ENCODE peak calls at places on chromosomes 1 and 21, in six cellular contexts. One of them, this sample, is unnamed.
A peak's percentile ranks its signal among the peaks of the same experiment; 100 is the strongest.

GRCh38 chr1:153626929-153627796 is at the start of gene S100A13:
- DNase-seq in PC-9: peak; percentile 95
- DNase-seq in adrenal gland: peak; percentile 74
- DNase-seq in CD8-positive, alpha-beta T cell: no peak
- DNase-seq in AG04450: peak; percentile 92
- DNase-seq in GM10248: peak; percentile 69
- DNase-seq in this sample: peak; percentile 93

GRCh38 chr1:41580021-41580420 is 95.5 kb upstream of the EDN2 start:
- DNase-seq in PC-9: no peak
- DNase-seq in adrenal gland: no peak
- DNase-seq in CD8-positive, alpha-beta T cell: peak; percentile 13
- DNase-seq in AG04450: no peak
- DNase-seq in GM10248: no peak
- DNase-seq in this sample: no peak

GRCh38 chr1:207866471-207867135 is 44.3 kb downstream of the CD34 start:
- DNase-seq in PC-9: no peak
- DNase-seq in adrenal gland: peak; percentile 69
- DNase-seq in CD8-positive, alpha-beta T cell: no peak
- DNase-seq in AG04450: no peak
- DNase-seq in GM10248: no peak
- DNase-seq in this sample: no peak

GRCh38 chr1:161166669-161167548 is 683 bp downstream of the PPOX start:
- DNase-seq in PC-9: no peak
- DNase-seq in adrenal gland: no peak
- DNase-seq in CD8-positive, alpha-beta T cell: no peak
- DNase-seq in AG04450: no peak
- DNase-seq in GM10248: no peak
- DNase-seq in this sample: peak; percentile 31

GRCh38 chr1:54804471-54805132 is 3.5 kb upstream of the TTC22 start:
- DNase-seq in PC-9: peak; percentile 87
- DNase-seq in adrenal gland: no peak
- DNase-seq in CD8-positive, alpha-beta T cell: no peak
- DNase-seq in AG04450: no peak
- DNase-seq in GM10248: no peak
- DNase-seq in this sample: no peak

GRCh38 chr1:98870959-98871903 is 133.4 kb downstream of the PLPPR5 start:
- DNase-seq in PC-9: no peak
- DNase-seq in adrenal gland: no peak
- DNase-seq in CD8-positive, alpha-beta T cell: peak; percentile 53
- DNase-seq in AG04450: no peak
- DNase-seq in GM10248: peak; percentile 50
- DNase-seq in this sample: peak; percentile 1

GRCh38 chr1:46501528-46501927 is 11.9 kb downstream of the DMBX1 start:
- DNase-seq in PC-9: no peak
- DNase-seq in adrenal gland: no peak
- DNase-seq in CD8-positive, alpha-beta T cell: no peak
- DNase-seq in AG04450: no peak
- DNase-seq in GM10248: no peak
- DNase-seq in this sample: no peak

GRCh38 chr1:112840631-112841624 is 115.1 kb downstream of the SLC16A1 start:
- DNase-seq in PC-9: peak; percentile 80
- DNase-seq in adrenal gland: no peak
- DNase-seq in CD8-positive, alpha-beta T cell: no peak
- DNase-seq in AG04450: no peak
- DNase-seq in GM10248: peak; percentile 47
- DNase-seq in this sample: no peak

GRCh38 chr1:222009105-222009730 is 267.3 kb upstream of the DUSP10 start:
- DNase-seq in PC-9: no peak
- DNase-seq in adrenal gland: no peak
- DNase-seq in CD8-positive, alpha-beta T cell: no peak
- DNase-seq in AG04450: no peak
- DNase-seq in GM10248: peak; percentile 28
- DNase-seq in this sample: peak; percentile 41

GRCh38 chr1:29133861-29134694 is 10.4 kb upstream of the TMEM200B start:
- DNase-seq in PC-9: no peak
- DNase-seq in adrenal gland: no peak
- DNase-seq in CD8-positive, alpha-beta T cell: no peak
- DNase-seq in AG04450: no peak
- DNase-seq in GM10248: no peak
- DNase-seq in this sample: no peak

GRCh38 chr21:36209626-36210171 is 53.1 kb downstream of the DOP1B start:
- DNase-seq in PC-9: peak; percentile 71
- DNase-seq in adrenal gland: no peak
- DNase-seq in CD8-positive, alpha-beta T cell: peak; percentile 53
- DNase-seq in AG04450: peak; percentile 56
- DNase-seq in GM10248: peak; percentile 55
- DNase-seq in this sample: peak; percentile 59

GRCh38 chr1:228037401-228038386 is 30.9 kb downstream of the WNT3A start:
- DNase-seq in PC-9: no peak
- DNase-seq in adrenal gland: no peak
- DNase-seq in CD8-positive, alpha-beta T cell: peak; percentile 46
- DNase-seq in AG04450: no peak
- DNase-seq in GM10248: peak; percentile 84
- DNase-seq in this sample: peak; percentile 62

GRCh38 chr1:38120552-38121230 is 74.1 kb upstream of the POU3F1 start:
- DNase-seq in PC-9: no peak
- DNase-seq in adrenal gland: no peak
- DNase-seq in CD8-positive, alpha-beta T cell: no peak
- DNase-seq in AG04450: no peak
- DNase-seq in GM10248: no peak
- DNase-seq in this sample: no peak

GRCh38 chr1:47456250-47456649 is 18.4 kb downstream of the FOXD2 start:
- DNase-seq in PC-9: no peak
- DNase-seq in adrenal gland: no peak
- DNase-seq in CD8-positive, alpha-beta T cell: no peak
- DNase-seq in AG04450: no peak
- DNase-seq in GM10248: no peak
- DNase-seq in this sample: no peak

GRCh38 chr1:108009603-108010195 is 44.7 kb upstream of the VAV3 start:
- DNase-seq in PC-9: peak; percentile 86
- DNase-seq in adrenal gland: no peak
- DNase-seq in CD8-positive, alpha-beta T cell: no peak
- DNase-seq in AG04450: no peak
- DNase-seq in GM10248: no peak
- DNase-seq in this sample: no peak

GRCh38 chr21:32494946-32495703 is 82.6 kb downstream of the EVA1C start:
- DNase-seq in PC-9: peak; percentile 58
- DNase-seq in adrenal gland: no peak
- DNase-seq in CD8-positive, alpha-beta T cell: no peak
- DNase-seq in AG04450: no peak
- DNase-seq in GM10248: no peak
- DNase-seq in this sample: no peak

GRCh38 chr21:46222436-46223116 is 6.0 kb downstream of the LSS start:
- DNase-seq in PC-9: no peak
- DNase-seq in adrenal gland: no peak
- DNase-seq in CD8-positive, alpha-beta T cell: no peak
- DNase-seq in AG04450: no peak
- DNase-seq in GM10248: no peak
- DNase-seq in this sample: no peak

GRCh38 chr1:90973897-90974798 is 47.7 kb downstream of the ZNF644 start:
- DNase-seq in PC-9: no peak
- DNase-seq in adrenal gland: no peak
- DNase-seq in CD8-positive, alpha-beta T cell: no peak
- DNase-seq in AG04450: no peak
- DNase-seq in GM10248: no peak
- DNase-seq in this sample: no peak

GRCh38 chr1:11804666-11805453 is 904 bp downstream of the MTHFR start:
- DNase-seq in PC-9: no peak
- DNase-seq in adrenal gland: peak; percentile 59
- DNase-seq in CD8-positive, alpha-beta T cell: no peak
- DNase-seq in AG04450: no peak
- DNase-seq in GM10248: no peak
- DNase-seq in this sample: no peak

GRCh38 chr1:171610385-171610784 is 11.7 kb upstream of the MYOCOS start:
- DNase-seq in PC-9: no peak
- DNase-seq in adrenal gland: no peak
- DNase-seq in CD8-positive, alpha-beta T cell: no peak
- DNase-seq in AG04450: no peak
- DNase-seq in GM10248: no peak
- DNase-seq in this sample: no peak

GRCh38 chr21:41687633-41688032 is 79.2 kb downstream of the RIPK4 start:
- DNase-seq in PC-9: peak; percentile 60
- DNase-seq in adrenal gland: no peak
- DNase-seq in CD8-positive, alpha-beta T cell: no peak
- DNase-seq in AG04450: no peak
- DNase-seq in GM10248: no peak
- DNase-seq in this sample: no peak

GRCh38 chr1:185813401-185813979 is 79.3 kb downstream of the HMCN1 start:
- DNase-seq in PC-9: peak; percentile 50
- DNase-seq in adrenal gland: no peak
- DNase-seq in CD8-positive, alpha-beta T cell: no peak
- DNase-seq in AG04450: no peak
- DNase-seq in GM10248: no peak
- DNase-seq in this sample: peak; percentile 48

DNA sequence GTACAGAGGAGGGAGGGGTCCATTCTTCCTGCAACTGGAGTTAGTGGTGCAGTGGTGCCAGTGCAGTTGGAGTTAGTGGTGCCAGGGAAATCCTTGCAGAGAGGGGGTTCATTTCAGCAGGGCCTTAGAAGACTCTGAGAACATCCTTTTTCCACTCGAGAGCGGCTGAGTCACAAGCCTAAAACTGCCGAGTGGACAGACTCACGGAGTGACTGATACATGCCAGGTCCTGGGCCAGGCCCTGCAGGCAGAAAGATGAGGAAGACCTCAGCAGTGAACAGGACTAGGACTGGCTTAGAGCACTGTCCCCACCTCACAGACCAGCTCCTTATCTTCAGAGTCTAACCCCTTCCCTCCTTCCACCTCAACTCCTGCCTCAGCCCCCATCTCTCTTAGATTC is 12.9 kb upstream of the IKBKE start:
- DNase-seq in PC-9: no peak
- DNase-seq in adrenal gland: no peak
- DNase-seq in CD8-positive, alpha-beta T cell: no peak
- DNase-seq in AG04450: no peak
- DNase-seq in GM10248: no peak
- DNase-seq in this sample: no peak
- TF ChIP-seq CTCF in PC-9: no peak
- TF ChIP-seq CTCF in adrenal gland: no peak
- TF ChIP-seq CTCF in CD8-positive, alpha-beta T cell: no peak
- TF ChIP-seq CTCF in AG04450: no peak
- TF ChIP-seq CTCF in GM10248: no peak
- TF ChIP-seq CTCF in this sample: no peak

GRCh38 chr1:188462837-188463236 is 1634.1 kb downstream of the PLA2G4A start:
- DNase-seq in PC-9: no peak
- DNase-seq in adrenal gland: no peak
- DNase-seq in CD8-positive, alpha-beta T cell: no peak
- DNase-seq in AG04450: no peak
- DNase-seq in GM10248: no peak
- DNase-seq in this sample: no peak

DNA sequence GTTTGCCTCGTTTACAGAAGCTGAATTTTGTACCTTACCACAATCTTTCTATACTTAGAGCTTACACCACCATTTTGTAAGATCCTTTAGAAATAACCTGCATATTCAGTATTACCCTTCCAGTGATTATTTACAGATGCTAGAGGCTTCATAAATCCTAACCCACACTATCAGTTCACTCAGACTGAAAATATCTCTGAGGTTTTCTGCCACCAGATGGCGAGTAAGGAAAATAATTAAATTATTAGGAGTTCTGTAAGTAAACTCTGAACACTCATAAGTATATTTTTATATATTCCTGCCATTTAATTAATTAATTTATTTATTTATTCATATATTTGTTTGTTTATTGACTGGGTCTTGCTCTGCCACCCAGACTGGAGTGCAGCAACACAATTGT is 1635.2 kb downstream of the PLA2G4A start:
- DNase-seq in PC-9: no peak
- DNase-seq in adrenal gland: no peak
- DNase-seq in CD8-positive, alpha-beta T cell: no peak
- DNase-seq in AG04450: no peak
- DNase-seq in GM10248: no peak
- DNase-seq in this sample: no peak
- TF ChIP-seq CTCF in PC-9: no peak
- TF ChIP-seq CTCF in adrenal gland: no peak
- TF ChIP-seq CTCF in CD8-positive, alpha-beta T cell: no peak
- TF ChIP-seq CTCF in AG04450: peak; percentile 22
- TF ChIP-seq CTCF in GM10248: no peak
- TF ChIP-seq CTCF in this sample: peak; percentile 18

GRCh38 chr1:162946701-162947100 is 85.7 kb upstream of the CCDC190 start:
- DNase-seq in PC-9: no peak
- DNase-seq in adrenal gland: no peak
- DNase-seq in CD8-positive, alpha-beta T cell: no peak
- DNase-seq in AG04450: no peak
- DNase-seq in GM10248: no peak
- DNase-seq in this sample: no peak

GRCh38 chr1:162944974-162945639 is 84.1 kb upstream of the CCDC190 start:
- DNase-seq in PC-9: no peak
- DNase-seq in adrenal gland: no peak
- DNase-seq in CD8-positive, alpha-beta T cell: no peak
- DNase-seq in AG04450: no peak
- DNase-seq in GM10248: no peak
- DNase-seq in this sample: no peak

GRCh38 chr1:162941024-162941423 is 80.0 kb upstream of the CCDC190 start:
- DNase-seq in PC-9: no peak
- DNase-seq in adrenal gland: no peak
- DNase-seq in CD8-positive, alpha-beta T cell: no peak
- DNase-seq in AG04450: no peak
- DNase-seq in GM10248: no peak
- DNase-seq in this sample: no peak

GRCh38 chr1:162943627-162944026 is 82.7 kb upstream of the CCDC190 start:
- DNase-seq in PC-9: no peak
- DNase-seq in adrenal gland: no peak
- DNase-seq in CD8-positive, alpha-beta T cell: no peak
- DNase-seq in AG04450: no peak
- DNase-seq in GM10248: no peak
- DNase-seq in this sample: no peak

DNA sequence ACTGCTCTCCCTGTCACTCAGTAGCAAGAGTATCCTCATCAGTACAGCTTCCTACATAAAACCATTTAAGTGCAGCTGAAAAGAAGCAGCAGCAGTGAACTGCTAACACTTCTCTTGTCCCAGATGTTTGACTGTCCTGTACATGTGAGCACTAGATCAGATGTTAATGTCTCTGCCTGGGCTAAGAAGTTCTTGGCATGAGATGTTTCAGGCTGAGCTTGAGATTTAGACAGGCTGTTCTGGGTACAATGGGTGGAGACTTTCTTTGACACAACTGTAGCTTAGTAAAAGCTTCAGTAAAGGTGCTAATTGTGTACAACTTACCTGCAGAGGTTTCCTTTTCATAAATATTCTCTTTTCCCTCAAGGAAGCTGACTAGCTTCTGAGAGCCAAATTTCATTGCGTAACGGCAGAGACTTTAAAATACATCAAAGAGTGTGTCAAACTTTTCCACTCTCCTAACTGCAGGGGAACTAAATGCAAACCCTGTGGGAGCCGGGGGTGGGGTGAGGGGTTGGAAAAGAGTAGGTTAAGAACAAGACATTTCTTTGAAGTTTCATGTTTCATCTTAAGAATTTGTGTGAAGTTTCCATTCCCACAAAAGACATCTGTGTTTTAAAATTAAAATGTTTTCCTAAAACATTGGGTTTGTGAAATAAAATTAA is 82.1 kb upstream of the CCDC190 start:
- DNase-seq in PC-9: no peak
- DNase-seq in adrenal gland: no peak
- DNase-seq in CD8-positive, alpha-beta T cell: no peak
- DNase-seq in AG04450: no peak
- DNase-seq in GM10248: no peak
- DNase-seq in this sample: no peak
- TF ChIP-seq CTCF in PC-9: no peak
- TF ChIP-seq CTCF in adrenal gland: no peak
- TF ChIP-seq CTCF in CD8-positive, alpha-beta T cell: no peak
- TF ChIP-seq CTCF in AG04450: no peak
- TF ChIP-seq CTCF in GM10248: no peak
- TF ChIP-seq CTCF in this sample: no peak

GRCh38 chr1:200258447-200259375 is 151.1 kb downstream of the ZNF281 start:
- DNase-seq in PC-9: peak; percentile 49
- DNase-seq in adrenal gland: no peak
- DNase-seq in CD8-positive, alpha-beta T cell: no peak
- DNase-seq in AG04450: no peak
- DNase-seq in GM10248: peak; percentile 37
- DNase-seq in this sample: peak; percentile 36
- TF ChIP-seq CTCF in PC-9: peak; percentile 73
- TF ChIP-seq CTCF in adrenal gland: peak; percentile 24
- TF ChIP-seq CTCF in CD8-positive, alpha-beta T cell: peak; percentile 35
- TF ChIP-seq CTCF in AG04450: peak; percentile 62
- TF ChIP-seq CTCF in GM10248: peak; percentile 33
- TF ChIP-seq CTCF in this sample: peak; percentile 24